ENCODE peak calls at places on chromosomes 6 and 20, in ten cellular contexts. One of them, this sample, is unnamed.
A peak's percentile ranks its signal among the peaks of the same experiment; 100 is the strongest.

GRCh38 chr6:128806274-128806673 is 76.7 kb upstream of the LAMA2 start:
- DNase-seq in psoas muscle: no peak
- DNase-seq in aorta: no peak
- DNase-seq in tibial artery: peak; percentile 20
- DNase-seq in spleen: no peak
- DNase-seq in fibroblast of lung: no peak
- DNase-seq in heart left ventricle: no peak
- DNase-seq in left lung: no peak
- DNase-seq in hepatocyte: no peak
- DNase-seq in pancreas: no peak
- DNase-seq in this sample: peak; percentile 20

GRCh38 chr6:52551483-52552277 is 25.2 kb downstream of the TRAM2 start:
- DNase-seq in psoas muscle: peak; percentile 79
- DNase-seq in aorta: peak; percentile 90
- DNase-seq in tibial artery: peak; percentile 56
- DNase-seq in spleen: no peak
- DNase-seq in fibroblast of lung: peak; percentile 94
- DNase-seq in heart left ventricle: peak; percentile 56
- DNase-seq in left lung: no peak
- DNase-seq in hepatocyte: peak; percentile 60
- DNase-seq in pancreas: peak; percentile 68
- DNase-seq in this sample: peak; percentile 40

GRCh38 chr20:58293453-58293852 is 16.1 kb upstream of the RAB22A start:
- DNase-seq in psoas muscle: no peak
- DNase-seq in aorta: no peak
- DNase-seq in tibial artery: no peak
- DNase-seq in spleen: no peak
- DNase-seq in fibroblast of lung: no peak
- DNase-seq in heart left ventricle: peak; percentile 22
- DNase-seq in left lung: no peak
- DNase-seq in hepatocyte: no peak
- DNase-seq in pancreas: no peak
- DNase-seq in this sample: no peak

GRCh38 chr6:137999815-138000214 is 107.4 kb downstream of the PERP start:
- DNase-seq in psoas muscle: no peak
- DNase-seq in aorta: no peak
- DNase-seq in tibial artery: no peak
- DNase-seq in spleen: no peak
- DNase-seq in fibroblast of lung: no peak
- DNase-seq in heart left ventricle: no peak
- DNase-seq in left lung: no peak
- DNase-seq in hepatocyte: no peak
- DNase-seq in pancreas: no peak
- DNase-seq in this sample: no peak

GRCh38 chr20:57647933-57648785 is 27.9 kb upstream of the ZBP1 start:
- DNase-seq in psoas muscle: no peak
- DNase-seq in aorta: no peak
- DNase-seq in tibial artery: no peak
- DNase-seq in spleen: peak; percentile 36
- DNase-seq in fibroblast of lung: no peak
- DNase-seq in heart left ventricle: no peak
- DNase-seq in left lung: no peak
- DNase-seq in hepatocyte: peak; percentile 1
- DNase-seq in pancreas: no peak
- DNase-seq in this sample: no peak

GRCh38 chr6:35790683-35791082 is 6.4 kb downstream of the CLPS start:
- DNase-seq in psoas muscle: no peak
- DNase-seq in aorta: no peak
- DNase-seq in tibial artery: no peak
- DNase-seq in spleen: no peak
- DNase-seq in fibroblast of lung: no peak
- DNase-seq in heart left ventricle: no peak
- DNase-seq in left lung: no peak
- DNase-seq in hepatocyte: no peak
- DNase-seq in pancreas: no peak
- DNase-seq in this sample: no peak

GRCh38 chr6:151992091-151992490 is 184.6 kb downstream of the ESR1 start:
- DNase-seq in psoas muscle: no peak
- DNase-seq in aorta: no peak
- DNase-seq in tibial artery: no peak
- DNase-seq in spleen: no peak
- DNase-seq in fibroblast of lung: no peak
- DNase-seq in heart left ventricle: no peak
- DNase-seq in left lung: no peak
- DNase-seq in hepatocyte: no peak
- DNase-seq in pancreas: no peak
- DNase-seq in this sample: no peak

GRCh38 chr6:156687875-156688549 is 89.2 kb upstream of the ARID1B start:
- DNase-seq in psoas muscle: no peak
- DNase-seq in aorta: peak; percentile 80
- DNase-seq in tibial artery: peak; percentile 23
- DNase-seq in spleen: no peak
- DNase-seq in fibroblast of lung: peak; percentile 49
- DNase-seq in heart left ventricle: peak; percentile 9
- DNase-seq in left lung: no peak
- DNase-seq in hepatocyte: peak; percentile 36
- DNase-seq in pancreas: peak; percentile 65
- DNase-seq in this sample: no peak

GRCh38 chr20:6083926-6084325 is 30.1 kb upstream of the LRRN4 start:
- DNase-seq in psoas muscle: no peak
- DNase-seq in aorta: no peak
- DNase-seq in tibial artery: no peak
- DNase-seq in spleen: no peak
- DNase-seq in fibroblast of lung: no peak
- DNase-seq in heart left ventricle: no peak
- DNase-seq in left lung: no peak
- DNase-seq in hepatocyte: no peak
- DNase-seq in pancreas: no peak
- DNase-seq in this sample: no peak

GRCh38 chr6:48144024-48144423 is 33.0 kb upstream of the PTCHD4 start:
- DNase-seq in psoas muscle: no peak
- DNase-seq in aorta: no peak
- DNase-seq in tibial artery: no peak
- DNase-seq in spleen: no peak
- DNase-seq in fibroblast of lung: peak; percentile 64
- DNase-seq in heart left ventricle: no peak
- DNase-seq in left lung: no peak
- DNase-seq in hepatocyte: no peak
- DNase-seq in pancreas: no peak
- DNase-seq in this sample: no peak

GRCh38 chr6:92706976-92707375 is 712.4 kb downstream of the EPHA7 start:
- DNase-seq in psoas muscle: no peak
- DNase-seq in aorta: no peak
- DNase-seq in tibial artery: no peak
- DNase-seq in spleen: no peak
- DNase-seq in fibroblast of lung: no peak
- DNase-seq in heart left ventricle: no peak
- DNase-seq in left lung: no peak
- DNase-seq in hepatocyte: no peak
- DNase-seq in pancreas: no peak
- DNase-seq in this sample: no peak

GRCh38 chr6:85362652-85363310 is 87.1 kb upstream of the NT5E start:
- DNase-seq in psoas muscle: no peak
- DNase-seq in aorta: no peak
- DNase-seq in tibial artery: no peak
- DNase-seq in spleen: no peak
- DNase-seq in fibroblast of lung: peak; percentile 66
- DNase-seq in heart left ventricle: no peak
- DNase-seq in left lung: no peak
- DNase-seq in hepatocyte: no peak
- DNase-seq in pancreas: no peak
- DNase-seq in this sample: no peak

GRCh38 chr6:111716325-111716724 is 110.6 kb upstream of the TRAF3IP2 start:
- DNase-seq in psoas muscle: no peak
- DNase-seq in aorta: no peak
- DNase-seq in tibial artery: no peak
- DNase-seq in spleen: no peak
- DNase-seq in fibroblast of lung: no peak
- DNase-seq in heart left ventricle: no peak
- DNase-seq in left lung: no peak
- DNase-seq in hepatocyte: no peak
- DNase-seq in pancreas: no peak
- DNase-seq in this sample: no peak

GRCh38 chr6:31094389-31094881 is 17.9 kb downstream of the C6orf15 start:
- DNase-seq in psoas muscle: no peak
- DNase-seq in aorta: no peak
- DNase-seq in tibial artery: no peak
- DNase-seq in spleen: peak; percentile 85
- DNase-seq in fibroblast of lung: no peak
- DNase-seq in heart left ventricle: no peak
- DNase-seq in left lung: no peak
- DNase-seq in hepatocyte: no peak
- DNase-seq in pancreas: no peak
- DNase-seq in this sample: no peak
- H3K27ac ChIP-seq in psoas muscle: no peak overlapping the region
- H3K27ac ChIP-seq in aorta: no peak overlapping the region
- H3K27ac ChIP-seq in tibial artery: no peak overlapping the region
- H3K27ac ChIP-seq in spleen: peak overlapping the region; percentile 55
- H3K27ac ChIP-seq in fibroblast of lung: no peak overlapping the region
- H3K27ac ChIP-seq in heart left ventricle: peak overlapping the region; percentile 15
- H3K27ac ChIP-seq in left lung: peak overlapping the region; percentile 43
- H3K27ac ChIP-seq in hepatocyte: no peak overlapping the region
- H3K27ac ChIP-seq in pancreas: peak overlapping the region; percentile 27
- H3K27ac ChIP-seq in this sample: no peak overlapping the region

DNA sequence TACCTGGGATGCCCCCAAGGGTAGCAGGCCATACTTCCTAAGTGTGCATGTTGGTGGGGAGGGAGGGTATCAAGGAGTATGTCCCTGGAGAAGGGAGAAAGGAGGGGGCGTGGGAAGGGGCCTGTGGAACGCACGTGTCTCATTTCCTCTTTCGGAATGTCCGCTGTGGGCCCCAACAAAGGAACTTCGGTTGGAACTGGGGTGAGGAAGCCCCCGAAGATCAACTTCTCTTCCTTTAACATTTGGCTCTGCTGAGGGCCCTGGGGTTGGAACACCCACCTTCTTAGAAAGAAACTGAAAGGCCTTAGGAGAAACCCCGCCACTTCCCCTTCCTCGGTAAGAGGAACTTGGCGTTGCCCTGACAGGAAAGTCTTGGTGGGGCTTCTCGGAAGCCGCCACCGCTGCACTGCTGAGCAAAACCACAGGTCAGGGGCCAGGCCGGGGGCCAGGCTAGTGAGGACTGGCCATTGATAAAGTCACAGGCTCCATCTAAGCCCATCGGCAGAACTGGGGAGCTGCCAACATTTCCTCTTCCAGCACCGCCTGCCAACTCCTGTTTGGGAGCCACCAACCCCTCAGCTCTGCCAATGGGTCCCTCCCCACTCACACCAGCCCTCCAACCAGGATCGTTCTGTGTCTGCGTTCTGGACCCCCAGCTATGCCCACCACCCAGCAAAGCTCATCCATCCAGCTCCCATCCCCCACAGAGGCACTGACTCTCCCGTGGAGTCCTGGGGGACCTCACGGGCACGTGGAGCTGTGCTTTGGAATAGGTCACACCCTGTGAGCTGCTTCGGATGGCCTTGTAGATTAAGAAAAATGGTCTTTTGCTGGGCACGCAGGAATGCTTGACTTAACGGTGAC is 44.8 kb downstream of the FGD2 start:
- DNase-seq in psoas muscle: peak; percentile 78
- DNase-seq in aorta: peak; percentile 86
- DNase-seq in tibial artery: peak; percentile 64
- DNase-seq in spleen: peak; percentile 95
- DNase-seq in fibroblast of lung: no peak
- DNase-seq in heart left ventricle: peak; percentile 66
- DNase-seq in left lung: peak; percentile 96
- DNase-seq in hepatocyte: no peak
- DNase-seq in pancreas: no peak
- DNase-seq in this sample: peak; percentile 42
- H3K4me1 ChIP-seq in psoas muscle: peaks cover 11% of the 10 kb centered on the region
- H3K4me1 ChIP-seq in aorta: no peaks in the 10 kb centered on the region
- H3K4me1 ChIP-seq in tibial artery: peaks cover 3% of the 10 kb centered on the region
- H3K4me1 ChIP-seq in spleen: peaks cover 55% of the 10 kb centered on the region
- H3K4me1 ChIP-seq in fibroblast of lung: peaks cover 3% of the 10 kb centered on the region
- H3K4me1 ChIP-seq in heart left ventricle: no peaks in the 10 kb centered on the region
- H3K4me1 ChIP-seq in left lung: peaks cover 57% of the 10 kb centered on the region
- H3K4me1 ChIP-seq in hepatocyte: peaks cover 5% of the 10 kb centered on the region
- H3K4me1 ChIP-seq in pancreas: peaks cover 51% of the 10 kb centered on the region
- H3K4me1 ChIP-seq in this sample: no peaks in the 10 kb centered on the region

GRCh38 chr20:10611357-10611756 is 62.4 kb downstream of the JAG1 start:
- DNase-seq in psoas muscle: peak; percentile 80
- DNase-seq in aorta: peak; percentile 82
- DNase-seq in tibial artery: peak; percentile 40
- DNase-seq in spleen: no peak
- DNase-seq in fibroblast of lung: peak; percentile 47
- DNase-seq in heart left ventricle: peak; percentile 68
- DNase-seq in left lung: no peak
- DNase-seq in hepatocyte: peak; percentile 35
- DNase-seq in pancreas: no peak
- DNase-seq in this sample: peak; percentile 63
- H3K27ac ChIP-seq in psoas muscle: no peak overlapping the region
- H3K27ac ChIP-seq in aorta: peak overlapping the region; percentile 13
- H3K27ac ChIP-seq in tibial artery: peak overlapping the region; percentile 91
- H3K27ac ChIP-seq in spleen: no peak overlapping the region
- H3K27ac ChIP-seq in fibroblast of lung: no peak overlapping the region
- H3K27ac ChIP-seq in heart left ventricle: no peak overlapping the region
- H3K27ac ChIP-seq in left lung: no peak overlapping the region
- H3K27ac ChIP-seq in hepatocyte: no peak overlapping the region
- H3K27ac ChIP-seq in pancreas: no peak overlapping the region
- H3K27ac ChIP-seq in this sample: peak overlapping the region; percentile 18

DNA sequence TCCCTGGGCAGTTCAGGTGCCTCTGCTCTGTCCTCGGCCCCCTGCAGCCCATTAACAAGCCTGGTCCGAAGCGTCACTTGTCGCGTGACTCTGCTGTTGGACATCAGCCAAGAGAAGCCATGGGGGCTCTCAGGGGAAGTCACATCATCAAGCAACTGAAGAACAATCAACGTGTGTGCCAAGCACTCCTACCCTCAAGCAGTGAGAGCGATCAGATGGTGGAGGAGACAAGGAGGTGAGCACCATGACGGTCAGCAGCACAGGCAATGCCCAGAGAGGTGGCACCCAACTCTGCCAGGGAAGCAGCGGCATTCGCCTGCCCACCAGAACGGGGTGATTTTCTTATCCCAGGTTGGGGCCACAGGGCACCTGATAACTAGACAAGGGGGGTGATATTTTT is 132.7 kb downstream of the AGPAT4 start:
- DNase-seq in psoas muscle: no peak
- DNase-seq in aorta: peak; percentile 41
- DNase-seq in tibial artery: no peak
- DNase-seq in spleen: no peak
- DNase-seq in fibroblast of lung: peak; percentile 12
- DNase-seq in heart left ventricle: no peak
- DNase-seq in left lung: no peak
- DNase-seq in hepatocyte: no peak
- DNase-seq in pancreas: no peak
- DNase-seq in this sample: no peak
- H3K4me1 ChIP-seq in psoas muscle: no peaks in the 10 kb centered on the region
- H3K4me1 ChIP-seq in aorta: no peaks in the 10 kb centered on the region
- H3K4me1 ChIP-seq in tibial artery: no peaks in the 10 kb centered on the region
- H3K4me1 ChIP-seq in spleen: no peaks in the 10 kb centered on the region
- H3K4me1 ChIP-seq in fibroblast of lung: no peaks in the 10 kb centered on the region
- H3K4me1 ChIP-seq in heart left ventricle: no peaks in the 10 kb centered on the region
- H3K4me1 ChIP-seq in left lung: no peaks in the 10 kb centered on the region
- H3K4me1 ChIP-seq in hepatocyte: no peaks in the 10 kb centered on the region
- H3K4me1 ChIP-seq in pancreas: no peaks in the 10 kb centered on the region
- H3K4me1 ChIP-seq in this sample: no peaks in the 10 kb centered on the region

This sample was measured in uterus.